ENCODE peak calls at places on chromosomes 5 and 9, in six cellular contexts. Y is A549, B is GM12878, Z is vagina, N is breast epithelium, R is IMR-90. T is an unnamed sample. For H3K4me1, the result is how much of the 10 kb centered on the place peaks cover.

GRCh38 chr9:130337784-130338380 is 72.3 kb downstream of the HMCN2 start:
- DNase-seq in Y (no peak), B (no peak), Z (no peak), N (no peak), R (no peak), T (no peak)

GRCh38 chr5:112238473-112238872 is 180.6 kb downstream of the EPB41L4A start:
- DNase-seq in Y (peak), B (no peak), Z (no peak), N (no peak), R (no peak), T (no peak)

GRCh38 chr9:117343416-117343815 is 71.4 kb downstream of the ASTN2 start:
- DNase-seq in Y (no peak), B (no peak), Z (no peak), N (no peak), R (no peak), T (no peak)

GRCh38 chr5:73625905-73626811 is at the start of gene ARHGEF28:
- DNase-seq in Y (peak), B (no peak), Z (no peak), N (peak), R (peak), T (peak)

GRCh38 chr9:37239921-37240320 is 119.5 kb downstream of the ZCCHC7 start:
- DNase-seq in Y (no peak), B (no peak), Z (no peak), N (no peak), R (no peak), T (no peak)

GRCh38 chr9:105957830-105958229 is 263.5 kb downstream of the TMEM38B start:
- DNase-seq in Y (no peak), B (no peak), Z (no peak), N (no peak), R (no peak), T (no peak)

GRCh38 chr9:70484232-70485130 is 70.0 kb upstream of the KLF9 start:
- DNase-seq in Y (peak), B (no peak), Z (no peak), N (no peak), R (peak), T (peak)

GRCh38 chr9:110116543-110116885 is 91.4 kb downstream of the C9orf152 start:
- DNase-seq in Y (peak), B (no peak), Z (no peak), N (no peak), R (peak), T (no peak)

GRCh38 chr9:126113176-126113575 is 213.5 kb upstream of the MVB12B start:
- DNase-seq in Y (no peak), B (no peak), Z (no peak), N (no peak), R (no peak), T (no peak)

GRCh38 chr9:124284940-124285441 is 27.2 kb downstream of the NEK6 start:
- DNase-seq in Y (no peak), B (no peak), Z (no peak), N (no peak), R (peak), T (no peak)

GRCh38 chr9:123049589-123050222 is 16.2 kb downstream of the GPR21 start:
- DNase-seq in Y (no peak), B (no peak), Z (no peak), N (no peak), R (peak), T (peak)

GRCh38 chr5:132754947-132755346 is 7.7 kb downstream of the CCNI2 start:
- DNase-seq in Y (peak), B (no peak), Z (peak), N (no peak), R (peak), T (no peak)

GRCh38 chr5:87120518-87121314 is 147.0 kb upstream of the RASA1 start:
- DNase-seq in Y (peak), B (no peak), Z (no peak), N (no peak), R (peak), T (no peak)

GRCh38 chr5:111262153-111262552 is 38.0 kb downstream of the CAMK4 start:
- DNase-seq in Y (no peak), B (no peak), Z (no peak), N (no peak), R (no peak), T (no peak)

GRCh38 chr9:76161103-76161502 is 233.1 kb downstream of the RFK start:
- DNase-seq in Y (no peak), B (no peak), Z (no peak), N (no peak), R (peak), T (no peak)

DNA sequence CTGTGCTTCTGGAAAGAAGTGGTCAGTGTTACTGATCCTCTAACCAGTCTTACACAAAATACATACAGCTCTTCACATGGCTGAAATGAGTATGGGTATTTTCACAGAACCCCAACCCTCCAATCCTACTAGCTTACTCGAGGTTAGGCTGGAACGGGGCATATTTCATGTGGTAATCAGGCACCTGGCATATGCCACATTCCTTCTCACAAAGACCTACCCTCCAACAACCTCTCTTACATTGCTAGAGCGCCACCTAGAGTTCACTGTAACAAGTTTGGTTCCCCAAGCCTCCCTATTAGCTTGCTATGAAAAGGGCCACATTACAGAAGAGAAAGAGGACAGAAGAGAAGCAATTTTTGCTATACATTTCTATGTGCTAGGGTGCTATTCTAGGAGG is 597.3 kb downstream of the PRELID2 start:
- DNase-seq in Y (peak), B (no peak), Z (no peak), N (no peak), R (peak), T (peak)
- TF ChIP-seq CTCF in Y (peak), B (peak), Z (no peak), N (no peak), R (peak), T (peak)

DNA sequence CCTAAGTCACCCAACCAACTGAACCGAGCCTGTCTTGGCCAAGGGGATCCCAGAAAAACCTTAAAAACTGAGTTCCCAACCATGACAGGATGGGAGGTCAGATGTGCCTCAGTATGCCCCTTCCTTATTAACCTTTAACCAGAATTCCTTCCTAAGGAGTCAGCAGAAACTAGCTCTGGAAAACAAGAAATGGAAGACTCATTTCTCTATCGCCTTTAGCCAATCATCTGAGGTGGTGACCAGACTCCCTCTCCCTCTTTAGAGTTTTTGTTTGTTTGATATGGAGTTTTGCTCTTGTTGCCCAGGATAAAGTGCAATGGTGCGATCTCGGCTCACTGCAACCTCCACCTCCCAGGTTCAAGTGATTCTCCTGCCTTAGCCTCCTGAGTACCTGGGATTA is 37.5 kb downstream of the SLC28A3 start:
- DNase-seq in Y (no peak), B (no peak), Z (no peak), N (no peak), R (no peak), T (no peak)
- TF ChIP-seq POLR2A in Y (no peak), B (no peak), Z (no peak), N (no peak), R (no peak), T (no peak)

DNA sequence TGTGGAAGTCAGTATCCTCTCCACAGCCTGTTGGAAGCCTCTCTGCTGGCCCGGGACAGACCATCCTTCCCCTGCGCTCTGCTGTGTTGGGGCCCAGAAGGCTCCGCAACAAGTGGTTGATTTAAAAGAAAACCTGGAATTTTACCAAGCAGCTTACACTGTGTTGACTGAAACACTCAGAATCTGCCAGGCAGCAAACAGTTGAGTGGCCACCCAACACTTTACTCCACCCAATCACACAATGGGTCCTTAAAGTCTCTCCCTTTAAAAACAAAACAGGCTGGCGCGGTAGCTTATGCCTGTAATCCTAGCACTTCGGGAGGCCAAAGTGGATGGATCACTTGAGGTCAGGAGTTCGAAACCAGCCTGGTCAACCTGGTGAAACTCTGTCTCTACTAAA is 28.0 kb upstream of the DMRT3 start:
- DNase-seq in Y (no peak), B (no peak), Z (no peak), N (no peak), R (no peak), T (no peak)
- H3K4me1 ChIP-seq in Y (under half), B (under half), Z (under half), N (under half), R (under half), T (under half)

GRCh38 chr5:173283318-173284288 is 44.6 kb downstream of the STC2 start:
- DNase-seq in Y (peak), B (no peak), Z (no peak), N (no peak), R (peak), T (peak)
- TF ChIP-seq CTCF in Y (peak), B (peak), Z (peak), N (no peak), R (peak), T (peak)

GRCh38 chr9:136711751-136712689 is at the start of gene DIPK1B:
- DNase-seq in Y (no peak), B (no peak), Z (no peak), N (no peak), R (no peak), T (no peak)

GRCh38 chr9:136712690-136713554 is 550 bp downstream of the DIPK1B start:
- DNase-seq in Y (no peak), B (no peak), Z (no peak), N (no peak), R (no peak), T (no peak)

GRCh38 chr9:136714096-136714875 is 1.9 kb downstream of the DIPK1B start:
- DNase-seq in Y (no peak), B (no peak), Z (no peak), N (no peak), R (no peak), T (no peak)

GRCh38 chr9:136714876-136715239 is 2.5 kb downstream of the DIPK1B start:
- DNase-seq in Y (no peak), B (no peak), Z (no peak), N (no peak), R (no peak), T (no peak)

GRCh38 chr9:136713555-136713949 is 1.2 kb downstream of the DIPK1B start:
- DNase-seq in Y (no peak), B (no peak), Z (no peak), N (no peak), R (no peak), T (no peak)
- TF ChIP-seq POLR2A in Y (no peak), B (no peak), Z (no peak), N (no peak), R (no peak), T (no peak)

DNA sequence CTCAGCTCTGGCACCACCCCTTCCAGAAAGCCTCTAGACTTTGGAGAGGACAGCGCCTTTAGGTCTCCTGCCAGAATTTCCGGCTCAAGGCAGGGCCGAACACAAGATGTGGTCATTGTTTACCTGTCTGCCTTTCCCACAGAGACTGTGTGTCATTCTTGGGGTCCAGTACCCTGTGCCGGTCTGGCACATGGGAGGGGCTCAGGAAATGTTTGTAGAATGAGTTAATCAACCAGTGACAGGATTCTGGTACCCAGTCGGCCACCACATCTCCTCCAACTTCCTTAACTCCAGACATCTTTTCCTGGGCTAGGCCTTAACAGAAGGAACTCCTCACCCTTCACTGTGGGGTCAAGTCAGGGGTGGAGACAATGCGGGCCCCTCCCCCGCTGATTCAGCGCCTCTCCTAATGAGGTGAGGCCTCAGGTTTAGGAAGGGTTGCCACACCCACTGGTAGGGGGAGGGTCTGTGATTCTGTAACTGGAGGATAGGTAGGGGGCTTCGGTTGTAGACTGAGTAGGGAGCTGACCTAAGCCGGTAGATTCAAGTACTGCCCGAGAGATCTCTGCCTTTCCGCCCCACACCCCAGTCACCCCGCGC is 29.3 kb downstream of the PCDH1 start:
- DNase-seq in Y (peak), B (no peak), Z (no peak), N (peak), R (peak), T (peak)
- H3K4me1 ChIP-seq in Y (under half), B (under half), Z (under half), N (under half), R (under half), T (under half)

GRCh38 chr5:170896779-170897178 is 35.0 kb downstream of the RANBP17 start:
- DNase-seq in Y (peak), B (no peak), Z (no peak), N (no peak), R (peak), T (peak)
- TF ChIP-seq CTCF in Y (no peak), B (peak), Z (no peak), N (no peak), R (peak), T (peak)

DNA sequence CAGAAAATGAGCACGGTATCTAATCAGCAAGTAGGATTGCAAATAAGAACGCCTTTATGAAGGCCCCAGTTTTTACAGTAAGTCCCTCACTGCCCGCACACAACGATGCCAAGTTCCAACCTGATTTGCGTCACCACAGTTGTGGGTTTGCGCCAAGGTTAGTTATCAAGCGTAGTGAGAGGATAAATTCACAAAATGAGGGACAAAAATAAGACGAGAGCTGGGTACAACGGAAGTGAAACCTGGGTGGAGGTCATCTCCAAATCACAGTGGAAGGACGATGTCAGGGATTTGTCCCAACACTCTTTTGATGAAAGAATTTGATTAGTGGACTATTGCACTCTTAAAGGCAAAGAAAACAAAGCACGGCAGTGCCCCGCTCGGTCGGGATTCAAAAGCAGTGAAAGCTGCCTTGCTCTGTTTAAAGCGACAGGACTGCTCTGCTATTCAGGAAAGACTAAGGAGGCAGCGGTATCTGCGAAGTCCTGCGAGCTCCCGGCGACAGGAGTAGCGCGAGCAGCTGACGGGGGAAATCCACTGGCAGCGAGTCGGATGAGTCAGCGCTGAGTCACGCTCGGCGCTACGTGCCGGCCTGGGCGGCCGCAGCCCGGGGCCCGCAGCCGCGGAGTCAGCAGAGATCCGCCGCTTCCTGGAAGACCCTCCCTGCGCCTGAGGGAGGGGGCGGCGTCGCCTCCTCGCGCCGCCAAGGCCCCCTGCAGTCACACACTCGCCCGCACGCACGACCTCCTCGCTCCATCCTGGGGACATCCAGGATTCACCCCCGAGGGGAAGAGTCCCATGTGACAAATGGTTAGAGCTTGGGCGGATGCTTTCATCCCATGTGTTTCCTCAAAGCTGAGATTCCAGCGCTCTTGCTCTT is 102.8 kb downstream of the ARRDC3 start:
- DNase-seq in Y (peak), B (peak), Z (no peak), N (peak), R (peak), T (peak)
- TF ChIP-seq POLR2A in Y (peak), B (peak), Z (no peak), N (peak), R (peak), T (peak)